ENCODE peak calls at places on chromosome 6, in four cellular contexts. U, S, J and Z are unnamed samples.

GRCh38 chr6:166958926-166959861 is 2.8 kb upstream of the RNASET2 start:
- DNase-seq in U (peak; percentile 21), S (no peak), J (peak; percentile 75), Z (no peak)

GRCh38 chr6:56483929-56484328 is 158.8 kb downstream of the DST start:
- DNase-seq in U (no peak), S (no peak), J (no peak), Z (no peak)

GRCh38 chr6:137697267-137697938 is 169.7 kb upstream of the TNFAIP3 start:
- DNase-seq in U (no peak), S (no peak), J (peak; percentile 94), Z (no peak)

GRCh38 chr6:169978615-169979161 is 227.3 kb downstream of the ERMARD start:
- DNase-seq in U (no peak), S (no peak), J (no peak), Z (no peak)

GRCh38 chr6:33497157-33497556 is 42.8 kb downstream of the ZBTB9 start:
- DNase-seq in U (no peak), S (no peak), J (no peak), Z (no peak)

GRCh38 chr6:10014561-10014960 is 400.3 kb downstream of the TFAP2A start:
- DNase-seq in U (no peak), S (no peak), J (no peak), Z (no peak)

GRCh38 chr6:110097443-110097842 is 82.0 kb downstream of the WASF1 start:
- DNase-seq in U (no peak), S (no peak), J (no peak), Z (no peak)

GRCh38 chr6:53818845-53819609 is 24.2 kb downstream of the LRRC1 start:
- DNase-seq in U (no peak), S (no peak), J (no peak), Z (no peak)

GRCh38 chr6:32692019-32692418 is 25.6 kb upstream of the HLA-DQB1 start:
- DNase-seq in U (peak; percentile 22), S (peak; percentile 13), J (peak; percentile 35), Z (peak; percentile 51)

GRCh38 chr6:73032586-73032985 is 192.7 kb downstream of the KHDC1L start:
- DNase-seq in U (no peak), S (no peak), J (no peak), Z (no peak)

GRCh38 chr6:145705561-145705960 is 29.8 kb downstream of the EPM2A start:
- DNase-seq in U (no peak), S (no peak), J (no peak), Z (no peak)

GRCh38 chr6:28336284-28337024 is 506 bp upstream of the ZSCAN31 start:
- DNase-seq in U (no peak), S (no peak), J (peak; percentile 44), Z (no peak)

GRCh38 chr6:52333840-52334200 is 28.1 kb upstream of the PAQR8 start:
- DNase-seq in U (no peak), S (no peak), J (no peak), Z (no peak)

GRCh38 chr6:132919476-132919875 is 105.1 kb downstream of the RPS12 start:
- DNase-seq in U (no peak), S (peak; percentile 81), J (no peak), Z (peak; percentile 91)

GRCh38 chr6:29510202-29510601 is 22.4 kb upstream of the MAS1L start:
- DNase-seq in U (no peak), S (no peak), J (peak; percentile 15), Z (no peak)

GRCh38 chr6:143973097-143973979 is 34.7 kb downstream of the PLAGL1 start:
- DNase-seq in U (no peak), S (no peak), J (peak; percentile 35), Z (no peak)

GRCh38 chr6:108946695-108947094 is 98.5 kb downstream of the ARMC2 start:
- DNase-seq in U (no peak), S (peak; percentile 23), J (no peak), Z (no peak)
- H3K4me1 ChIP-seq in U (peaks cover 22% of the 10 kb centered on the region), S (peaks cover 25% of the 10 kb centered on the region), J (peaks cover 5% of the 10 kb centered on the region), Z (peaks cover 17% of the 10 kb centered on the region)

GRCh38 chr6:80523531-80523970 is 417.1 kb downstream of the BCKDHB start:
- DNase-seq in U (no peak), S (peak; percentile 30), J (no peak), Z (no peak)
- H3K4me3 ChIP-seq in U (no peak overlapping the region), S (peak overlapping the region; percentile 10), J (no peak overlapping the region), Z (no peak overlapping the region)

GRCh38 chr6:116218172-116218633 is 35.7 kb downstream of the TSPYL4 start:
- DNase-seq in U (no peak), S (no peak), J (no peak), Z (no peak)
- H3K36me3 ChIP-seq in U (peaks cover 5% of the 10 kb centered on the region), S (no peaks in the 10 kb centered on the region), J (peaks cover 3% of the 10 kb centered on the region), Z (no peaks in the 10 kb centered on the region)

GRCh38 chr6:3360727-3361045 is 96.2 kb downstream of the SLC22A23 start:
- DNase-seq in U (no peak), S (no peak), J (no peak), Z (no peak)
- H3K4me1 ChIP-seq in U (peaks cover 9% of the 10 kb centered on the region), S (peaks cover 5% of the 10 kb centered on the region), J (peaks cover 94% of the 10 kb centered on the region), Z (peaks cover 8% of the 10 kb centered on the region)

GRCh38 chr6:138897031-138897430 is 91.0 kb downstream of the REPS1 start:
- DNase-seq in U (no peak), S (no peak), J (no peak), Z (no peak)

GRCh38 chr6:138891255-138891986 is 95.5 kb downstream of the ECT2L start:
- DNase-seq in U (no peak), S (no peak), J (no peak), Z (no peak)

GRCh38 chr6:138896104-138896756 is 91.8 kb downstream of the REPS1 start:
- DNase-seq in U (no peak), S (no peak), J (no peak), Z (no peak)
- H3K4me3 ChIP-seq in U (no peak overlapping the region), S (no peak overlapping the region), J (no peak overlapping the region), Z (no peak overlapping the region)

DNA sequence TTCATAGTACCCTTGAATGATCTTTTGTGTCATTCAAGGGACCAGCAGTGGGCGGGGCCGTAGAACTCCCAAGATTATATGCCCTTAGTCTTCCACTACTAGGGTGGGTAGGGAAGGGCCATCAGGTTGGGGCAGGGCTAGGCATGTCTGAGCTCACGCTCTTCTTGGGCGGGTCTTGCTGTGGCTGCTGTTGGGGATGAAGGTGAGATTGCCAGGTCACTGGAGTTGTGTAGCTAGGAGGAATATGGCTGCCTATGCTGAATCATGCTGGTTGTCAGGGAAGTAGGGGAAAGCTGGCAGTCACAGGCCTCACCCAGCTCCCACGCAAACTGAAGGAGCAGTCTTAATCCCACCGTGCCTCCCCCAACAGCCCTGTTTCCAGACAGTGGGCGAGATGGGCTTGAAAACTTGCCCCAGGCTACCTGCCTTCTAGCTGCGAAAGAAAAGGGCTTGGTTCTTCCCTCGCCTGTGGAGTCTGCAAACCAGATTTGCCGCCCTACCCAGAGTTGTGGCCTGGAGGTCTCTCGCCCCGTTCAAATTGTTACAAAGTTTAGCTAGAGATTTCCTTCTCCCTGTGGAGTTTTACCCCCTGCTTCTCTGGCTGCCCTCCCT is 76.4 kb upstream of the ADGRF4 start:
- DNase-seq in U (no peak), S (no peak), J (no peak), Z (no peak)
- H3K36me3 ChIP-seq in U (peaks cover 6% of the 10 kb centered on the region), S (no peaks in the 10 kb centered on the region), J (peaks cover 11% of the 10 kb centered on the region), Z (peaks cover 17% of the 10 kb centered on the region)

GRCh38 chr6:50842446-50842845 is 23.8 kb downstream of the TFAP2B start:
- DNase-seq in U (no peak), S (no peak), J (no peak), Z (no peak)
- H3K4me1 ChIP-seq in U (no peaks in the 10 kb centered on the region), S (no peaks in the 10 kb centered on the region), J (peaks cover 7% of the 10 kb centered on the region), Z (no peaks in the 10 kb centered on the region)

DNA sequence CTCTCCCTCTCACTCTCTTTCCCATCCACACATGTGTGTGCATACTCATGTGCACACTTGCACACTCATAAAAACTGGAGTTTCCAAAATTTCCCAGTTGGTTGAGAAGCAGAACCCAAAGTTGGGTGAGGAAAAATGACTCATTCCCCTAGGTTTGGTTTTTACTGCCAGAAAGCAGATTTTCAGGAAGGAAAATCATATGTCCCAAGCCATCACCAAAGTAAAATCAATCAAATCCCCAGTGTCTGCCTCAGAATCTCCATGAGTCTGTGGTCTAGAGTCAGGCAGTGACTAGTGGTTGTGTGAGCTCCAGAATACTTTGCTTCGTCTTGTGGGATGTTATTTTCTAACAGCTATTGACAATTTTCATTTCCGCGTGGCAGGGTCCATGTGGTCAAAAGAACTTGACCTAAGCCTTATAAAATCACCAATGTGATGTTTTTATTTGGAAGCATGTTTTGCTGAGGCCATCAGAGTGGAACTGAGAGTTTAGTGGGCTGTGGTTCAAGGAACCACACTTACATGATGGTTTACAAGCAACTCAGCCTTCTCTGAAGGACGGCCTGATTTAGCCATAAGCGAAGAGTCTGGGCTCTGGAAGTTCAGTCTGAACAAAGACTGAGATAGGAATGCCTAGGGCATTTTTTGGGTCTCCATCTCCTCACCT is 81.9 kb upstream of the CCN6 start:
- DNase-seq in U (no peak), S (no peak), J (no peak), Z (no peak)
- H3K4me3 ChIP-seq in U (no peak overlapping the region), S (no peak overlapping the region), J (no peak overlapping the region), Z (no peak overlapping the region)